ENCODE peak calls at places on chromosomes 7 and 10, in nine cellular contexts. I is stomach, S is MM.1S, P is transverse colon, F is upper lobe of left lung, Y is hepatocyte, J is tibial nerve, Z is psoas muscle, U is Panc1. R is an unnamed sample.

GRCh38 chr7:47507514-47507913 is 74.4 kb downstream of the TNS3 start:
- DNase-seq in I (no peak), S (no peak), P (no peak), F (no peak), Y (no peak), J (no peak), Z (peak; percentile 82), U (no peak), R (no peak)

GRCh38 chr10:11894381-11895107 is 71.4 kb downstream of the PROSER2 start:
- DNase-seq in I (no peak), S (no peak), P (no peak), F (no peak), Y (no peak), J (no peak), Z (no peak), U (no peak), R (no peak)

GRCh38 chr7:55641811-55642210 is 69.5 kb upstream of the VOPP1 start:
- DNase-seq in I (no peak), S (peak; percentile 40), P (no peak), F (no peak), Y (no peak), J (no peak), Z (no peak), U (no peak), R (no peak)

GRCh38 chr10:78203915-78204818 is 170.5 kb downstream of the RPS24 start:
- DNase-seq in I (no peak), S (no peak), P (no peak), F (no peak), Y (peak; percentile 81), J (no peak), Z (no peak), U (no peak), R (no peak)

GRCh38 chr7:137975768-137976167 is 26.1 kb downstream of the CREB3L2 start:
- DNase-seq in I (no peak), S (no peak), P (no peak), F (no peak), Y (no peak), J (no peak), Z (no peak), U (no peak), R (no peak)

GRCh38 chr7:27661776-27662489 is 750 bp downstream of the HIBADH start:
- DNase-seq in I (no peak), S (peak; percentile 21), P (peak; percentile 37), F (peak; percentile 40), Y (peak; percentile 55), J (no peak), Z (no peak), U (no peak), R (peak; percentile 56)

GRCh38 chr10:70956029-70956759 is 67.8 kb upstream of the PCBD1 start:
- DNase-seq in I (no peak), S (no peak), P (no peak), F (no peak), Y (no peak), J (no peak), Z (peak; percentile 30), U (no peak), R (peak; percentile 72)

GRCh38 chr10:60714242-60714641 is 64.0 kb upstream of the CDK1 start:
- DNase-seq in I (no peak), S (peak; percentile 65), P (no peak), F (no peak), Y (no peak), J (no peak), Z (no peak), U (no peak), R (no peak)

GRCh38 chr7:74287303-74288033 is 1.7 kb upstream of the CLIP2 start:
- DNase-seq in I (no peak), S (no peak), P (peak; percentile 77), F (no peak), Y (no peak), J (no peak), Z (no peak), U (no peak), R (no peak)

GRCh38 chr7:74290590-74290950 is 1.4 kb downstream of the CLIP2 start:
- DNase-seq in I (no peak), S (no peak), P (peak; percentile 38), F (no peak), Y (no peak), J (no peak), Z (no peak), U (no peak), R (no peak)

GRCh38 chr7:74289660-74290589 is 718 bp downstream of the CLIP2 start:
- DNase-seq in I (peak; percentile 50), S (no peak), P (peak; percentile 66), F (no peak), Y (no peak), J (no peak), Z (peak; percentile 61), U (no peak), R (no peak)

GRCh38 chr7:74288034-74288881 is 949 bp upstream of the CLIP2 start:
- DNase-seq in I (no peak), S (no peak), P (no peak), F (no peak), Y (no peak), J (no peak), Z (no peak), U (no peak), R (no peak)

DNA sequence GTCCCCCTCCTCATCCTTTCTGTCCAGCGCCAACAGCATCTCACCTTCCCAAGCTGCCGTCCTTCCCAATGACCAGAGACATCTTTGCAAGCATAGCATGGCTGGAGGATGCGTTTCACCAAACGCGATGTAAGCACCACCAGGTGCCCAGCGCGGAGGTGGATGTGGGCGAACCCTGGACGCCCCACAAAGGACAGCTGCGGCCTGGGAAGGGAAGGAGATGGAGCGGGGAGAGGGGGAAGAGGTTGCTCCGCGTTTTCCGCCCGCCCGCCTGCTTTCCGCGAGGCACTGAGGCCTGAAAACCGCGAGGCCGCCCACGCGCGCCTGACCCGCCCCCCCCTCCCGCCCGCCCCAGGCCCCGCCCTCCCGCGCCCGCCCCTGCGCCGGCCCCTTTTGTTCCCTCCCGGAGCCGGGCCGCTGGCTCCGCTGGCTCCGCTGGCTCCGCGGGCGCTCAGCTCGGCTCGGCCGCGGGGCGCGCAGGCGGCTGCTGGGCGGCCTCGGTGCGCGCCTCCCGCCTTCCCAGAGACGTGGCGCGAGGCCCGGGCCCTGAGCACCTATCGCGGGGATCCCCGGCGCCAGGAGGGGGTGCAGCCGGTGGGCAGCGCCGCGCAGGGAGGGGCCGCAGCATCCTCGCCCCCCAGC is at the start of gene CLIP2:
- DNase-seq in I (peak; percentile 84), S (peak; percentile 68), P (peak; percentile 84), F (peak; percentile 80), Y (peak; percentile 94), J (peak; percentile 60), Z (peak; percentile 87), U (no peak), R (peak; percentile 80)
- H3K4me1 ChIP-seq in I (peaks cover 75% of the 10 kb centered on the region), S (peaks cover 5% of the 10 kb centered on the region), P (peaks cover 80% of the 10 kb centered on the region), F (peaks cover 22% of the 10 kb centered on the region), Y (peaks cover 44% of the 10 kb centered on the region), J (peaks cover 44% of the 10 kb centered on the region), Z (peaks cover 4% of the 10 kb centered on the region), U (peaks cover 56% of the 10 kb centered on the region), R (peaks cover 56% of the 10 kb centered on the region)

GRCh38 chr7:921071-921461 is 33.4 kb downstream of the ADAP1 start:
- DNase-seq in I (peak; percentile 17), S (no peak), P (no peak), F (no peak), Y (no peak), J (no peak), Z (peak; percentile 30), U (no peak), R (no peak)

GRCh38 chr7:921581-922333 is 32.7 kb downstream of the ADAP1 start:
- DNase-seq in I (peak; percentile 24), S (no peak), P (peak; percentile 57), F (peak; percentile 19), Y (no peak), J (peak; percentile 8), Z (peak; percentile 48), U (no peak), R (no peak)

GRCh38 chr7:919924-920341 is 34.5 kb downstream of the ADAP1 start:
- DNase-seq in I (peak; percentile 24), S (no peak), P (peak; percentile 71), F (no peak), Y (no peak), J (peak; percentile 8), Z (peak; percentile 39), U (no peak), R (no peak)

GRCh38 chr7:919114-919442 is 35.4 kb downstream of the ADAP1 start:
- DNase-seq in I (no peak), S (no peak), P (peak; percentile 8), F (no peak), Y (no peak), J (peak; percentile 6), Z (peak; percentile 41), U (no peak), R (no peak)

GRCh38 chr7:920351-921070 is 34.0 kb downstream of the ADAP1 start:
- DNase-seq in I (peak; percentile 23), S (no peak), P (peak; percentile 72), F (no peak), Y (no peak), J (peak; percentile 11), Z (peak; percentile 36), U (no peak), R (peak; percentile 30)
- H3K4me1 ChIP-seq in I (peaks cover 53% of the 10 kb centered on the region), S (peaks cover 21% of the 10 kb centered on the region), P (peaks cover 67% of the 10 kb centered on the region), F (peaks cover 31% of the 10 kb centered on the region), Y (peaks cover 8% of the 10 kb centered on the region), J (peaks cover 52% of the 10 kb centered on the region), Z (no peaks in the 10 kb centered on the region), U (peaks cover 21% of the 10 kb centered on the region), R (no peaks in the 10 kb centered on the region)

DNA sequence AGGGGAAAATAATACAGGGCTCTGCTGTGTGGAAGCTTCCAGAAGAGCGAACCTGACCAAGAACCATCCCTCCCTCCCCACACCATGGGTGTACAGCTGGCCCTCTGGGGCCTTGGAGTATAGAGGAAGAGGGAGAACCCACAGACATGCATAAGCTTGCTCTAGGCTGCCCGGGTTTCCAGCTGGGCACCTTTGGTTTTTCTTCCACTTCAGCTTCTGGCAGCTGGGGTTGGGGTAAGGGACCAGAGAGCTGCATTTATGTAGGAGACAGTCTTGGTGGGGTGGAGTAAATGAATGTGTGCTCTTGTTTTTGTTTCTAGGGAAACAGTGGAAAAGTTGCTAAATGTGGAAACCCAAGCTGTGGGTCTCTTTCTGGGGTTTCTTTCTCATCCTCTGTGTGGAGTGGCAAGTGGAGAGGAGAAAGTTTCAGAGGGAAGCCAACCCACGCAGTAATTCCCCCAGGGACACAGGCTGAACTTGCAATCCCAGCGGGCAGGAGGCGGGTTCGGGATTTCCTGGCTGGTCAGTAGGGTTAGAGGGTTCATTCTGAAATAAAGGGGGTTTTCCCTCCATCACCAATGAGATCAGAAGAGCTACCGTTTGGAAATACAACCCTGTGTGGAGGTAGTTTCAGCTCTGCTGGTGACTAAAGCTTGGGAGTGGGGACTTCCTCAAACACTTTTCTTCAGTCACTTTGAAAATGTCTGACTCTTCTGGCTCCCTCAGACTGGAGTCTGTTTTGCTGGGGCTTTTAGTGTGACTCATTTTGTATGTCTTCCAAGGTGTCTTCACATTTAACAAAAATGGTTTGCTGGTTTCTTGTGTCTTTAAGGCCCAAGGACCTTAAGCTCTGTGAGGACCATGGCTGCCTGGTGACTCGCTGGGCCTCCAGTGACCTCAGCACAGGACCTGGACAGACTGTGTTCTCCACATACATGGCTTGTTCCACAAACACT is 22.2 kb upstream of the SRGN start:
- DNase-seq in I (no peak), S (no peak), P (no peak), F (no peak), Y (no peak), J (no peak), Z (no peak), U (no peak), R (no peak)
- H3K4me1 ChIP-seq in I (peaks cover 10% of the 10 kb centered on the region), S (peaks cover 11% of the 10 kb centered on the region), P (no peaks in the 10 kb centered on the region), F (peaks cover 31% of the 10 kb centered on the region), Y (no peaks in the 10 kb centered on the region), J (peaks cover 34% of the 10 kb centered on the region), Z (peaks cover 9% of the 10 kb centered on the region), U (peaks cover 9% of the 10 kb centered on the region), R (peaks cover 6% of the 10 kb centered on the region)

DNA sequence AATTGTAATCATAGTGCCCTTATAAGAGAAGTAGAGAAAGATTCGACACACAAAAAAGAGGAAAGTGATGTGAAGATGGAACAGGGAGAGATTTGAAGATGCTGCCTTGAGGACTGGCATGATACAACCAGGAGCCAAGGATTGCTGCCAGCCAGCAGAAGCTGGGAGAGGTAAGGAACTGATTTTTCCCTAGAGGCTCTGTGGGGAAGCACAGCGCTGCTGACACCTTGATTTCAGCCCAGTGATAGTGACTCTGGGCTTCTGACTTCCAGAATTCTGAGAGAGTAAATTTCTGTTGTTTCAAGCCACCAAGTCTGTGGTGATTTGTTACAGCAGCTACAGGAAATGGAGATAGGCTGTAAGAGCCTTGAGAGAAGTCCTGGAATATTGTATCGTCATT is 98.2 kb downstream of the RAB11FIP2 start:
- DNase-seq in I (no peak), S (no peak), P (no peak), F (no peak), Y (no peak), J (no peak), Z (no peak), U (no peak), R (no peak)
- H3K4me1 ChIP-seq in I (no peaks in the 10 kb centered on the region), S (no peaks in the 10 kb centered on the region), P (no peaks in the 10 kb centered on the region), F (no peaks in the 10 kb centered on the region), Y (no peaks in the 10 kb centered on the region), J (no peaks in the 10 kb centered on the region), Z (no peaks in the 10 kb centered on the region), U (no peaks in the 10 kb centered on the region), R (no peaks in the 10 kb centered on the region)